ENCODE peak calls at places on chromosomes 7 and 10, in four cellular contexts. H is uterus, M is fibroblast of lung, R is heart left ventricle. Z is an unnamed sample. For H3K27me3 and H3K4me1, the result is how much of the 10 kb centered on the place peaks cover.

GRCh38 chr10:63429280-63429679 is 36.5 kb downstream of the JMJD1C start:
- DNase-seq in M (peak), R (no peak), H (no peak), Z (no peak)

GRCh38 chr10:110069502-110069982 is 61.8 kb downstream of the ADD3 start:
- DNase-seq in H (no peak), R (no peak), M (peak), Z (no peak)

GRCh38 chr10:86673216-86673826 is 5.0 kb downstream of the LDB3 start:
- DNase-seq in M (no peak), R (no peak), H (no peak), Z (no peak)

GRCh38 chr7:7970620-7971307 is 2.2 kb downstream of the GLCCI1 start:
- DNase-seq in M (no peak), H (no peak), R (no peak), Z (no peak)

GRCh38 chr7:140876519-140877248 is 48.0 kb downstream of the BRAF start:
- DNase-seq in M (peak), H (no peak), R (no peak), Z (no peak)

GRCh38 chr7:134676743-134677142 is 30.1 kb downstream of the BPGM start:
- DNase-seq in H (no peak), M (no peak), R (no peak), Z (no peak)

GRCh38 chr10:72275351-72276012 is 1.8 kb downstream of the DDIT4 start:
- DNase-seq in M (peak), H (no peak), R (no peak), Z (no peak)

GRCh38 chr7:42029405-42029804 is 207.6 kb downstream of the GLI3 start:
- DNase-seq in H (no peak), R (no peak), M (no peak), Z (no peak)

GRCh38 chr7:98360221-98361124 is 40.4 kb downstream of the BAIAP2L1 start:
- DNase-seq in M (no peak), R (no peak), H (no peak), Z (no peak)

GRCh38 chr7:44046321-44047061 is 2.0 kb downstream of the DBNL start:
- DNase-seq in H (no peak), M (no peak), R (no peak), Z (no peak)

GRCh38 chr10:48965460-48965859 is 25.8 kb upstream of the LRRC18 start:
- DNase-seq in R (no peak), M (no peak), H (no peak), Z (no peak)

GRCh38 chr10:90621577-90621976 is 236.3 kb downstream of the HTR7 start:
- DNase-seq in M (peak), R (no peak), H (no peak), Z (no peak)

GRCh38 chr10:70930251-70931000 is 42.1 kb upstream of the PCBD1 start:
- DNase-seq in R (no peak), M (no peak), H (no peak), Z (no peak)
- H3K27me3 ChIP-seq in R (under half), M (under half), H (under half), Z (under half)

GRCh38 chr7:155722118-155722517 is 77.7 kb downstream of the RBM33 start:
- DNase-seq in H (no peak), M (no peak), R (no peak), Z (no peak)
- H3K27ac ChIP-seq in H (no peak), M (no peak), R (no peak), Z (no peak)

GRCh38 chr10:77513220-77513619 is 124.4 kb downstream of the KCNMA1 start:
- DNase-seq in R (no peak), H (no peak), M (no peak), Z (no peak)
- H3K4me1 ChIP-seq in R (under half), H (under half), M (under half), Z (under half)

DNA sequence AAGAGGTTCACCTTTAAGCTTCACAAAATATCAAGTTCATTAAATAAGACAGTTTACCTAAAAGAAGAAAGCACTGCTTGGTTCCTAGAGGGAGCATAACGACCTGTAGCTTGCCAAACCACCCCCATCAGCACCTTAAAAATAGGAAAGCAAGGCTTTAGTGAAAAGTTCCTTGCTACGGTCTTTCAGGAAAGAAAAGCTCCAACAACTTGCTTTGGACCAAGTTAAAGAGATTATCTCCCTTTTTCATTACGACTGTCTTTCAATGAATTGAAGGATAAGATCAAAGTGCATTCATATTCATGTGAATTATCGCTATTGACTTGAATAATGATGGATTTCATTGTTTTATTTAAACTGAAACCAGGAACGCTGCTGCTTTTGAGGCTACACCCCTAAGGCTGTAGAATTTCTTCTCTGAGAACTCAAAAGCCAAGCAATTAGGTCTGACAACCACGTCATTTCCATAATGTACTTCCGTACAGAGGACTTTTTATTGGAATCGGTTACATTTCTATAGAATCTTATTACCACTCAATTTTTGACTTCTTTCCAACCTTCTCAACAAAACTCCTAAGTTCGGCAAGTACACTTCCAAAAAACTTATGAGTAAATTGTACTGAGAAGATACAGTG is 6.9 kb upstream of the SPAG6 start:
- DNase-seq in R (no peak), H (no peak), M (no peak), Z (no peak)
- H3K27me3 ChIP-seq in R (half or more), H (half or more), M (half or more), Z (half or more)